ENCODE peak calls at places on chromosomes 4 and X, in seven cellular contexts. G is testis, U is Peyer's patch, I is tibial nerve, C is thyroid gland, R is K562, D is suprapubic skin. W is an unnamed sample.
A peak's percentile ranks its signal among the peaks of the same experiment; 100 is the strongest.

GRCh38 chr4:83293305-83294046 is 8.9 kb upstream of the COQ2 start:
- DNase-seq in R (no peak), U (no peak), C (no peak), D (no peak), G (no peak), I (no peak), W (no peak)

GRCh38 chr4:166493828-166494432 is 620.9 kb downstream of the TLL1 start:
- DNase-seq in G (no peak), R (no peak), I (no peak), C (no peak), D (no peak), U (no peak), W (no peak)

GRCh38 chr4:22203436-22204011 is 255.0 kb upstream of the KCNIP4 start:
- DNase-seq in C (no peak), D (no peak), G (no peak), I (no peak), R (no peak), U (no peak), W (no peak)

GRCh38 chr4:155592568-155593343 is 73.9 kb upstream of the GUCY1A1 start:
- DNase-seq in I (no peak), G (no peak), C (no peak), U (no peak), D (no peak), R (no peak), W (no peak)

GRCh38 chr4:6362896-6363295 is 93.2 kb downstream of the WFS1 start:
- DNase-seq in U (no peak), I (no peak), R (peak; percentile 70), C (peak; percentile 29), G (peak; percentile 54), D (no peak), W (no peak)

GRCh38 chr4:109432676-109433075 is 939 bp upstream of the SEC24B start:
- DNase-seq in D (no peak), G (no peak), I (no peak), U (no peak), C (no peak), R (no peak), W (no peak)

GRCh38 chr4:83255584-83255983 is 29.0 kb downstream of the COQ2 start:
- DNase-seq in U (no peak), D (no peak), C (no peak), I (no peak), R (no peak), G (no peak), W (no peak)

GRCh38 chr4:104491396-104491821 is 3.3 kb downstream of the CXXC4 start:
- DNase-seq in I (peak; percentile 12), C (peak; percentile 60), U (peak; percentile 19), D (peak; percentile 69), G (peak; percentile 59), R (peak; percentile 49), W (peak; percentile 38)

GRCh38 chr4:120629546-120629945 is 293.0 kb downstream of the PRDM5 start:
- DNase-seq in U (no peak), D (no peak), C (no peak), I (no peak), G (no peak), R (no peak), W (no peak)

DNA sequence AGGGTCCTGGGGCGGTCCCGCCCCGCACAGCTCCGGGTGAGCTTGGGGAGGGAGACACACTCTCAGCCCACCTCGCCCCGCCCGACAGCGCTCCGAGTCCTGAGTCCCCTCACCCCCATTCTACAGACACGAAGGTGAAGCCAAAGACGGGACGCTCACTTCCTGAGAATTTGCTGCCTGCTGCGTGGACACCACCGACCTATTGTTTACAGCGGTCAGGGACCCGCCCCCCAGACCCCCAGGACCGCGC is 796 bp upstream of the ZNF141 start:
- DNase-seq in G (peak; percentile 59), D (no peak), R (no peak), I (peak; percentile 14), C (no peak), U (no peak), W (no peak)
- H3K9me3 ChIP-seq in G (no peaks in the 10 kb centered on the region), D (no peaks in the 10 kb centered on the region), R (no peaks in the 10 kb centered on the region), I (no peaks in the 10 kb centered on the region), C (no peaks in the 10 kb centered on the region), U (no peaks in the 10 kb centered on the region), W (no peaks in the 10 kb centered on the region)

GRCh38 chrX:153954618-153955450 is 10.4 kb upstream of the RENBP start:
- DNase-seq in G (no peak), U (no peak), D (no peak), I (no peak), R (no peak), C (no peak), W (no peak)

GRCh38 chrX:153955451-153955732 is 10.9 kb upstream of the RENBP start:
- DNase-seq in I (no peak), G (no peak), D (no peak), U (no peak), R (no peak), C (no peak), W (no peak)

GRCh38 chrX:153953892-153954617 is 9.6 kb upstream of the RENBP start:
- DNase-seq in G (no peak), C (no peak), R (no peak), D (no peak), I (no peak), U (no peak), W (no peak)

GRCh38 chrX:153957224-153957623 is 12.8 kb upstream of the RENBP start:
- DNase-seq in U (no peak), D (no peak), G (no peak), R (no peak), C (no peak), I (no peak), W (no peak)

DNA sequence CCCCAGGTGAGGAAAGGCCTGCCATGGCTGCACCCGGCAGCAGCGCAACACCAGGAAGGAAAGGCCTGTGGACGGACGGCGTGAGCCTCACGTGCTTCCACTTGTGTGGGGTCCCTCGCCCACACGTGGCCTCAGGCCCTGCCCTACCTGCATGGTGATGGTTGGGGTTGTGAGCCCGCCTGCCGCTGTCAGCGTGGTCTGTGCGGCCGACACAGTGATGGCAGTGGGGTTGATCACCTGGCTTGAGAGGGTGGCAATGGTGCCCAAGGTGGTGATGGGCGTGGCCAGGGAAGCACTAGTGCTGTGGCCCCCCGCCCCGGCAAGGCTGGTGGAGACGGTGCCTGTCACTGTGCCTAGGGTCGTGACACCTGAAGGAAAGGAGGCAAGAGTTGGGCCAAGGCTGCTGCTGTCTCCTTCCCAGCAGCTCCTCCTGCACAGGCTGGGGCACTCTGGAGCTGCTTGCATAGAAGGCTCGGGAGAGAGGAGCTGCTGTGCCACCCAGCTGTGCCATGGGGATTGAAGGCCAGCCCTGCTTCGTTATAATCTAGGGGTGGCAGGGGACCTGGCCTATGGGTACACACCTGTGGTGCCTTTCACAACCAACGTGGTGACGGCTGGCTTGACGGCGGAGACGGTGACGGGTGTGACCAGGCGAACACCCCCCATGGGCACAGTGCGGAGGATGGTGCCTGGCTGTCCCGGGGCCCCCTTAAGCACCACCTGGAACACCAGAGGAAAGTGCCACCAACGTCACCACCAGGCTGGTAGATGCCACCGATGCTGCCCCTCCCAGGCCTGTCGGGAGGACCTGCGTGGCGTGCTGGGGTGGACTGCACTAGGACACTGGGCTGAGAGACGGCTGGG is 11.8 kb upstream of the RENBP start:
- DNase-seq in D (no peak), I (no peak), R (no peak), C (no peak), U (no peak), G (no peak), W (no peak)
- TF ChIP-seq POLR2A in D (no peak), I (no peak), R (no peak), C (no peak), U (no peak), G (no peak), W (no peak)

GRCh38 chr4:126834854-126835253 is 797.9 kb upstream of the INTU start:
- DNase-seq in R (no peak), G (no peak), C (no peak), D (no peak), I (no peak), U (no peak), W (no peak)
- H3K9me3 ChIP-seq in R (peaks cover 4% of the 10 kb centered on the region), G (no peaks in the 10 kb centered on the region), C (no peaks in the 10 kb centered on the region), D (peaks cover 13% of the 10 kb centered on the region), I (no peaks in the 10 kb centered on the region), U (no peaks in the 10 kb centered on the region), W (no peaks in the 10 kb centered on the region)

GRCh38 chrX:12791253-12792228 is at the start of gene PRPS2:
- DNase-seq in G (peak; percentile 88), R (peak; percentile 86), C (peak; percentile 48), I (peak; percentile 18), U (peak; percentile 69), D (peak; percentile 80), W (peak; percentile 64)
- TF ChIP-seq POLR2A in G (no peak), R (peak; percentile 85), C (peak; percentile 58), I (peak; percentile 57), U (peak; percentile 11), D (peak; percentile 35), W (no peak)

DNA sequence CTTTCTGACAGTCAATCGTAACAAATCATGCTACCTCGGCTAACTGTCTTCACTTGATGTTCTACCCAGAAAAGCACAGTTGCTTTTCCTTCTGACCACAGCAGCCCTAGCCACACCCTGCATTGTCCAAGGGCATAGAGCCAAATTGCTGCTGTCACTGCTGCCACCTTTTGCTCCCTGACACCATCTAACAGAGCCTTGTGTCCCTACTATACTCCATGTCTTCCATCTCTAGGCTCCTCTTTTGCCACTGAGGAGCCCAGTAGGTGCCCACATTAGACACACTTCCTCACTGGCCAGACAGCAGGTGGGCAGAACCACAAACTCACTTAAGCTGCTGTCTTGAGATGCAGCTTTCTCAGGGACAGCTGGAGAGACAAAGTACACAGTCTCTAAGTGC is 91.4 kb downstream of the ANXA3 start:
- DNase-seq in R (no peak), D (no peak), G (no peak), C (no peak), I (no peak), U (no peak), W (no peak)
- H3K9me3 ChIP-seq in R (no peaks in the 10 kb centered on the region), D (no peaks in the 10 kb centered on the region), G (no peaks in the 10 kb centered on the region), C (no peaks in the 10 kb centered on the region), I (no peaks in the 10 kb centered on the region), U (no peaks in the 10 kb centered on the region), W (no peaks in the 10 kb centered on the region)

DNA sequence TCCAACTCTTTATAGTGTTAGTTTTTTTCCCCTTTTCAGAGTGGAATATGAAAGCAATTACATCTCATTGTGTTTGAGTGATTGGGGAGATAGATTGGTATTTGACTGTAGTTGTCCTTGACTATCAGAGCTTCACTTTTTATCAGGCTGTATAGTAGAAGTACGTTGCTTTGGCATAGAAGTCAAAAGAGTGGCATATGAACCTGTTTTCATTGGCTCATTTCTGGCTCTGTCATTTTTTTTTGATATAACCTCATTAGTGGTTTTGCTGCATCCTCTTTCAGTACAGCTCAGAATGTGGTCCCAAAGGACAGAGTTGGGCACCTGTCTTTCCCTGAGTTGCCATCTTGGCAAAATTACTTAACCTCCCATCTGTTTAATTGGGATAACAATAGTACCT is 1.4 kb downstream of the TMA16 start:
- DNase-seq in C (no peak), D (no peak), I (no peak), G (no peak), U (no peak), R (no peak), W (no peak)
- TF ChIP-seq POLR2A in C (no peak), D (no peak), I (no peak), G (no peak), U (no peak), R (no peak), W (no peak)